ENCODE peak calls at places on chromosomes 1 and 21, in four cellular contexts. One of them, this sample, is unnamed.

GRCh38 chr1:109802901-109803561 is 39.3 kb upstream of the EPS8L3 start:
- DNase-seq in NCI-H1105 treated with DMSO at 0.1 percent for 48 hours: no peak
- DNase-seq in dorsolateral prefrontal cortex: peak
- DNase-seq in T-cell: no peak
- DNase-seq in this sample: no peak

GRCh38 chr1:168687796-168688195 is 41.2 kb downstream of the DPT start:
- DNase-seq in NCI-H1105 treated with DMSO at 0.1 percent for 48 hours: no peak
- DNase-seq in dorsolateral prefrontal cortex: no peak
- DNase-seq in T-cell: no peak
- DNase-seq in this sample: no peak

GRCh38 chr21:27407296-27407695 is 440.4 kb upstream of the ADAMTS5 start:
- DNase-seq in T-cell: no peak
- DNase-seq in dorsolateral prefrontal cortex: no peak
- DNase-seq in NCI-H1105 treated with DMSO at 0.1 percent for 48 hours: no peak
- DNase-seq in this sample: no peak

GRCh38 chr1:151198254-151199127 is at the start of gene PIP5K1A:
- DNase-seq in NCI-H1105 treated with DMSO at 0.1 percent for 48 hours: peak
- DNase-seq in T-cell: peak
- DNase-seq in dorsolateral prefrontal cortex: peak
- DNase-seq in this sample: peak

GRCh38 chr1:72397786-72398185 is 115.4 kb upstream of the NEGR1 start:
- DNase-seq in dorsolateral prefrontal cortex: no peak
- DNase-seq in T-cell: no peak
- DNase-seq in NCI-H1105 treated with DMSO at 0.1 percent for 48 hours: peak
- DNase-seq in this sample: no peak

GRCh38 chr1:179888071-179888470 is 6.0 kb downstream of the TOR1AIP1 start:
- DNase-seq in dorsolateral prefrontal cortex: no peak
- DNase-seq in T-cell: no peak
- DNase-seq in NCI-H1105 treated with DMSO at 0.1 percent for 48 hours: no peak
- DNase-seq in this sample: no peak

GRCh38 chr1:118100686-118101300 is 84.2 kb downstream of the SPAG17 start:
- DNase-seq in T-cell: no peak
- DNase-seq in NCI-H1105 treated with DMSO at 0.1 percent for 48 hours: peak
- DNase-seq in dorsolateral prefrontal cortex: no peak
- DNase-seq in this sample: no peak

GRCh38 chr1:21933397-21934248 is 3.5 kb downstream of the HSPG2 start:
- DNase-seq in NCI-H1105 treated with DMSO at 0.1 percent for 48 hours: peak
- DNase-seq in T-cell: no peak
- DNase-seq in dorsolateral prefrontal cortex: no peak
- DNase-seq in this sample: no peak

GRCh38 chr1:53328009-53328489 is at the start of gene LRP8:
- DNase-seq in T-cell: peak
- DNase-seq in dorsolateral prefrontal cortex: peak
- DNase-seq in NCI-H1105 treated with DMSO at 0.1 percent for 48 hours: peak
- DNase-seq in this sample: peak

GRCh38 chr1:212161231-212161781 is 123.9 kb upstream of the PPP2R5A start:
- DNase-seq in T-cell: no peak
- DNase-seq in NCI-H1105 treated with DMSO at 0.1 percent for 48 hours: no peak
- DNase-seq in dorsolateral prefrontal cortex: no peak
- DNase-seq in this sample: no peak

GRCh38 chr1:46284597-46285564 is 18.5 kb downstream of the LRRC41 start:
- DNase-seq in T-cell: no peak
- DNase-seq in NCI-H1105 treated with DMSO at 0.1 percent for 48 hours: peak
- DNase-seq in dorsolateral prefrontal cortex: no peak
- DNase-seq in this sample: no peak

GRCh38 chr1:201282931-201283829 is at the start of gene PKP1:
- DNase-seq in dorsolateral prefrontal cortex: no peak
- DNase-seq in T-cell: no peak
- DNase-seq in NCI-H1105 treated with DMSO at 0.1 percent for 48 hours: no peak
- DNase-seq in this sample: peak

GRCh38 chr1:8107897-8108296 is 81.8 kb upstream of the ERRFI1 start:
- DNase-seq in NCI-H1105 treated with DMSO at 0.1 percent for 48 hours: no peak
- DNase-seq in T-cell: no peak
- DNase-seq in dorsolateral prefrontal cortex: no peak
- DNase-seq in this sample: no peak

GRCh38 chr1:58880592-58880991 is 96.7 kb upstream of the JUN start:
- DNase-seq in T-cell: no peak
- DNase-seq in dorsolateral prefrontal cortex: no peak
- DNase-seq in NCI-H1105 treated with DMSO at 0.1 percent for 48 hours: no peak
- DNase-seq in this sample: no peak

GRCh38 chr1:162912061-162912667 is 51.2 kb upstream of the CCDC190 start:
- DNase-seq in dorsolateral prefrontal cortex: no peak
- DNase-seq in T-cell: no peak
- DNase-seq in NCI-H1105 treated with DMSO at 0.1 percent for 48 hours: no peak
- DNase-seq in this sample: no peak

GRCh38 chr1:245045087-245045881 is 109.5 kb upstream of the KIF26B start:
- DNase-seq in NCI-H1105 treated with DMSO at 0.1 percent for 48 hours: no peak
- DNase-seq in dorsolateral prefrontal cortex: peak
- DNase-seq in T-cell: no peak
- DNase-seq in this sample: peak

GRCh38 chr1:56064705-56065104 is 514.7 kb downstream of the PLPP3 start:
- DNase-seq in T-cell: no peak
- DNase-seq in NCI-H1105 treated with DMSO at 0.1 percent for 48 hours: no peak
- DNase-seq in dorsolateral prefrontal cortex: no peak
- DNase-seq in this sample: no peak

This sample was measured in head of caudate nucleus.